ENCODE peak calls at places on chromosomes 13 and 19, in six cellular contexts. N is right atrium auricular region; B is fibroblast of mammary gland; T is stimulated activated CD8-positive, alpha-beta memory T cell treated with anti-CD3 and anti-CD28 coated beads, Interleukin-7, amount 100 ng/mL, for 1 hour; C is Panc1; E is fibroblast of pulmonary artery. H is an unnamed sample.
A peak's percentile ranks its signal among the peaks of the same experiment; 100 is the strongest.

GRCh38 chr19:38369584-38369983 is 4.8 kb upstream of the PSMD8 start:
- DNase-seq in T (no peak), B (no peak), C (no peak), N (no peak), E (no peak), H (no peak)

GRCh38 chr13:108214511-108215383 is 589 bp downstream of the LIG4 start:
- DNase-seq in N (no peak), C (no peak), E (no peak), B (no peak), T (no peak), H (peak; percentile 4)

GRCh38 chr13:42048323-42048624 is 174 bp upstream of the DGKH start:
- DNase-seq in T (no peak), B (no peak), N (no peak), E (no peak), C (no peak), H (no peak)

GRCh38 chr19:13428352-13428751 is 77.9 kb downstream of the CACNA1A start:
- DNase-seq in E (peak; percentile 38), B (peak; percentile 40), N (no peak), T (no peak), C (no peak), H (peak; percentile 15)

GRCh38 chr19:4909172-4909896 is at the start of gene UHRF1:
- DNase-seq in N (no peak), B (no peak), E (no peak), T (no peak), C (no peak), H (peak; percentile 49)

GRCh38 chr13:37621811-37622361 is 23.3 kb upstream of the POSTN start:
- DNase-seq in N (no peak), B (peak; percentile 97), C (no peak), E (peak; percentile 94), T (no peak), H (peak; percentile 67)

GRCh38 chr19:10419646-10420443 is 493 bp upstream of the PDE4A start:
- DNase-seq in C (peak; percentile 61), N (no peak), B (peak; percentile 74), E (peak; percentile 56), T (no peak), H (peak; percentile 64)

GRCh38 chr19:29247912-29248311 is 35.0 kb upstream of the UQCRFS1 start:
- DNase-seq in B (no peak), C (no peak), N (no peak), E (no peak), T (no peak), H (no peak)

GRCh38 chr19:55486971-55487883 is 1.0 kb upstream of the SSC5D start:
- DNase-seq in C (no peak), B (peak; percentile 98), E (peak; percentile 93), N (peak; percentile 86), T (no peak), H (peak; percentile 98)

GRCh38 chr13:29260684-29261083 is 334.8 kb downstream of the SLC7A1 start:
- DNase-seq in B (no peak), C (no peak), N (no peak), T (no peak), E (no peak), H (no peak)

GRCh38 chr13:109737606-109738005 is 48.8 kb downstream of the IRS2 start:
- DNase-seq in B (peak; percentile 72), E (no peak), C (no peak), N (no peak), T (no peak), H (peak; percentile 6)

GRCh38 chr19:39446365-39447084 is 1.1 kb downstream of the SUPT5H start:
- DNase-seq in T (no peak), C (no peak), E (no peak), N (no peak), B (no peak), H (no peak)

GRCh38 chr19:52214241-52214640 is 24.4 kb downstream of the PPP2R1A start:
- DNase-seq in C (no peak), B (no peak), N (no peak), E (no peak), T (no peak), H (peak; percentile 60)

GRCh38 chr13:45511310-45512147 is 46.8 kb downstream of the COG3 start:
- DNase-seq in N (no peak), C (peak; percentile 52), E (peak; percentile 89), B (peak; percentile 81), T (no peak), H (peak; percentile 75)

GRCh38 chr19:13951799-13952153 is 533 bp upstream of the DCAF15 start:
- DNase-seq in C (no peak), E (no peak), B (no peak), T (no peak), N (no peak), H (no peak)

GRCh38 chr19:17530586-17530985 is 19.1 kb downstream of the PGLS start:
- DNase-seq in N (no peak), T (no peak), B (no peak), E (no peak), C (no peak), H (peak; percentile 21)

GRCh38 chr13:26299168-26299788 is 45.3 kb downstream of the CDK8 start:
- DNase-seq in E (no peak), N (no peak), T (no peak), B (peak; percentile 3), C (no peak), H (peak; percentile 7)

GRCh38 chr13:40624338-40624737 is 42.1 kb downstream of the FOXO1 start:
- DNase-seq in T (no peak), C (no peak), B (peak; percentile 77), E (no peak), N (no peak), H (peak; percentile 48)

GRCh38 chr13:43431279-43431678 is 355.5 kb downstream of the ENOX1 start:
- DNase-seq in B (peak; percentile 23), C (no peak), E (no peak), T (no peak), N (no peak), H (no peak)